ENCODE peak calls at places on chromosome 9, in ten cellular contexts. J is Peyer's patch, T is cardiac fibroblast, U is tibial artery, X is body of pancreas, M is hepatocyte, H is fibroblast of the aortic adventitia, V is fibroblast of mammary gland, F is left lung, B is breast epithelium. C is an unnamed sample.

GRCh38 chr9:81874926-81875325 is 53.3 kb upstream of the SPATA31D4 start:
- DNase-seq in J (no peak), T (peak; percentile 94), U (no peak), X (no peak), M (peak; percentile 16), H (peak; percentile 83), V (peak; percentile 92), F (no peak), B (no peak), C (peak; percentile 65)

GRCh38 chr9:137972355-137972987 is 94.9 kb downstream of the CACNA1B start:
- DNase-seq in J (no peak), T (no peak), U (peak; percentile 34), X (no peak), M (peak; percentile 2), H (no peak), V (no peak), F (peak; percentile 44), B (no peak), C (no peak)

GRCh38 chr9:128809036-128809599 is 9.2 kb upstream of the ENDOG start:
- DNase-seq in J (no peak), T (no peak), U (no peak), X (no peak), M (no peak), H (no peak), V (no peak), F (peak; percentile 71), B (no peak), C (no peak)

GRCh38 chr9:71990466-71990865 is 69.9 kb downstream of the C9orf57 start:
- DNase-seq in J (no peak), T (peak; percentile 9), U (no peak), X (no peak), M (no peak), H (no peak), V (peak; percentile 3), F (no peak), B (no peak), C (no peak)

GRCh38 chr9:1837453-1838084 is 177.6 kb upstream of the SMARCA2 start:
- DNase-seq in J (no peak), T (peak; percentile 18), U (no peak), X (peak; percentile 28), M (peak; percentile 18), H (peak; percentile 15), V (peak; percentile 44), F (no peak), B (peak; percentile 18), C (peak; percentile 33)

GRCh38 chr9:16516887-16517286 is 353.6 kb downstream of the BNC2 start:
- DNase-seq in J (no peak), T (peak; percentile 44), U (no peak), X (no peak), M (no peak), H (peak; percentile 70), V (peak; percentile 54), F (no peak), B (no peak), C (no peak)

GRCh38 chr9:134775552-134775951 is 105.1 kb upstream of the FCN2 start:
- DNase-seq in J (no peak), T (no peak), U (no peak), X (no peak), M (peak; percentile 49), H (peak; percentile 45), V (no peak), F (no peak), B (no peak), C (no peak)

GRCh38 chr9:135925496-135926133 is 18.3 kb upstream of the CAMSAP1 start:
- DNase-seq in J (no peak), T (peak; percentile 12), U (no peak), X (no peak), M (no peak), H (no peak), V (peak; percentile 81), F (peak; percentile 53), B (peak; percentile 46), C (no peak)

GRCh38 chr9:81716409-81716808 is 27.1 kb upstream of the TLE1 start:
- DNase-seq in J (no peak), T (peak; percentile 43), U (no peak), X (no peak), M (no peak), H (no peak), V (peak; percentile 12), F (peak; percentile 8), B (no peak), C (no peak)

DNA sequence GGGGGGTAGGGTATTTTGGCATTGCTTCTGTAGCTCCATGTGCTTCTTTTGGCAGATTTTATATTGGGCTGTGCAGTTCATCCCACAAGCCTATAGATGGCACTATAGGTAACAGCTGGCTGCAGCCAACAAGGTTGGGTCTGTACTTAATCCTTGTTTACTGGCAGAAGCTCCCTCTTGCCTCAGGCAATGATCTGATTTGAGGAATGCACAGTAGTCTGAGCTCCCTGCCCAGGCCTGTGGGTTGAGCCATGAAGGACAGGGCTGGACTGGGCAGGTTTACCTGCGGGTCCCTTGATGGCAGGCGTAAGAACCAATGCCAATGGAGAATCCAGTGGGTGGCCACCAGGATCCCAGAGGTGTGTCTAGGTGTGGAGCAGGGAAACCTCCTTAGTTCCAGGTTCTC is 11.7 kb upstream of the OR1J2 start:
- DNase-seq in J (no peak), T (peak; percentile 63), U (no peak), X (peak; percentile 13), M (peak; percentile 4), H (peak; percentile 58), V (peak; percentile 59), F (no peak), B (peak; percentile 52), C (peak; percentile 93)
- TF ChIP-seq CTCF in J (peak; percentile 61), T (peak; percentile 90), U (no peak), X (peak; percentile 55), M (peak; percentile 28), H (peak; percentile 88), V (peak; percentile 85), F (peak; percentile 57), B (peak; percentile 70), C (peak; percentile 90)

GRCh38 chr9:124593080-124594058 is 86.2 kb upstream of the NR5A1 start:
- DNase-seq in J (no peak), T (no peak), U (no peak), X (no peak), M (peak; percentile 17), H (no peak), V (peak; percentile 28), F (no peak), B (no peak), C (no peak)

GRCh38 chr9:124594215-124594614 is 87.0 kb upstream of the NR5A1 start:
- DNase-seq in J (no peak), T (no peak), U (no peak), X (no peak), M (no peak), H (no peak), V (no peak), F (no peak), B (no peak), C (no peak)

GRCh38 chr9:124596172-124596839 is 89.1 kb upstream of the NR5A1 start:
- DNase-seq in J (no peak), T (no peak), U (no peak), X (no peak), M (no peak), H (no peak), V (no peak), F (no peak), B (no peak), C (no peak)

GRCh38 chr9:124595743-124596142 is 88.5 kb upstream of the NR5A1 start:
- DNase-seq in J (no peak), T (no peak), U (no peak), X (no peak), M (peak; percentile 56), H (no peak), V (no peak), F (no peak), B (no peak), C (no peak)

GRCh38 chr9:124594673-124595072 is 87.5 kb upstream of the NR5A1 start:
- DNase-seq in J (no peak), T (no peak), U (no peak), X (no peak), M (no peak), H (peak; percentile 7), V (no peak), F (no peak), B (no peak), C (no peak)
- H3K4me3 ChIP-seq in J (no peak overlapping the region), T (no peak overlapping the region), U (no peak overlapping the region), X (no peak overlapping the region), M (no peak overlapping the region), H (no peak overlapping the region), V (no peak overlapping the region), F (no peak overlapping the region), B (no peak overlapping the region), C (no peak overlapping the region)

GRCh38 chr9:34492051-34492450 is 30.7 kb downstream of the ENHO start:
- DNase-seq in J (no peak), T (no peak), U (no peak), X (no peak), M (no peak), H (no peak), V (no peak), F (no peak), B (no peak), C (no peak)
- TF ChIP-seq CTCF in J (no peak), T (no peak), U (no peak), X (no peak), M (no peak), H (no peak), V (no peak), F (no peak), B (no peak), C (no peak)

GRCh38 chr9:120920495-120921178 is 6.0 kb downstream of the TRAF1 start:
- DNase-seq in J (no peak), T (no peak), U (no peak), X (no peak), M (no peak), H (no peak), V (no peak), F (no peak), B (no peak), C (no peak)
- H3K4me3 ChIP-seq in J (no peak overlapping the region), T (no peak overlapping the region), U (no peak overlapping the region), X (no peak overlapping the region), M (no peak overlapping the region), H (no peak overlapping the region), V (no peak overlapping the region), F (no peak overlapping the region), B (no peak overlapping the region), C (no peak overlapping the region)

DNA sequence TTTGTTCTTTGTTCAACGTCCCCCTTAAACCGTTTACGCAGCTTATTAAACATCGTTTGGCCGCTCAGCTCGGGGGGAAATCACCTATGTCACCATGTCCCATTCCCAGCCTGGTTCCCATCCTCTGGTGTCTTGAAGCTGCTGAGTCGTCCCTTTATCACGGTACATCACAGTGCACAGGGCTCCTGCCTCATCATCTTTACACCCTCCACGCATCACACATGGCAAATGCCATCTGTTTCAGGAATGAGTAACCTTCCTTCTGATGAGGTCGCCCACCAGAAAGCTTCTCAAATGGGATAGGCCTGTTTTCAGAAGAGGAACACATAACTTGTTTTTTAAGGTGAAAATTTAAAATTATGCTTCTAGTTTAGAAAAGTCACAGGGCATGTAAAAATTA is 7.9 kb upstream of the LHX6 start:
- DNase-seq in J (no peak), T (no peak), U (no peak), X (no peak), M (no peak), H (no peak), V (peak; percentile 20), F (no peak), B (no peak), C (no peak)
- TF ChIP-seq CTCF in J (no peak), T (no peak), U (no peak), X (no peak), M (no peak), H (no peak), V (no peak), F (no peak), B (no peak), C (no peak)

GRCh38 chr9:105065119-105066088 is 137.4 kb upstream of the ABCA1 start:
- DNase-seq in J (no peak), T (no peak), U (no peak), X (peak; percentile 65), M (peak; percentile 60), H (no peak), V (no peak), F (no peak), B (no peak), C (peak; percentile 80)
- H3K4me3 ChIP-seq in J (no peak overlapping the region), T (no peak overlapping the region), U (no peak overlapping the region), X (no peak overlapping the region), M (no peak overlapping the region), H (no peak overlapping the region), V (no peak overlapping the region), F (peak overlapping the region; percentile 26), B (peak overlapping the region; percentile 17), C (no peak overlapping the region)

C was measured in LNCaP clone FGC.